ENCODE peak calls at places on chromosomes 13 and 19, in four cellular contexts. One of them, this sample, is unnamed.

GRCh38 chr19:39131255-39131755 is 5.7 kb downstream of the PAK4 start:
- DNase-seq in NCI-H345: no peak
- DNase-seq in sciatic nerve: no peak
- DNase-seq in upper lobe of right lung: no peak
- DNase-seq in this sample: peak

GRCh38 chr13:110714798-110715394 is 1.4 kb downstream of the ING1 start:
- DNase-seq in NCI-H345: peak
- DNase-seq in sciatic nerve: peak
- DNase-seq in upper lobe of right lung: peak
- DNase-seq in this sample: peak

GRCh38 chr13:111993701-111994100 is 73.2 kb upstream of the SOX1 start:
- DNase-seq in NCI-H345: no peak
- DNase-seq in sciatic nerve: no peak
- DNase-seq in upper lobe of right lung: no peak
- DNase-seq in this sample: no peak

GRCh38 chr19:50669319-50670101 is 20.3 kb downstream of the C19orf81 start:
- DNase-seq in NCI-H345: no peak
- DNase-seq in sciatic nerve: no peak
- DNase-seq in upper lobe of right lung: no peak
- DNase-seq in this sample: no peak

GRCh38 chr19:44694184-44694579 is 4.8 kb upstream of the CEACAM16 start:
- DNase-seq in NCI-H345: no peak
- DNase-seq in sciatic nerve: no peak
- DNase-seq in upper lobe of right lung: no peak
- DNase-seq in this sample: no peak

GRCh38 chr19:16627194-16627927 is 643 bp downstream of the MED26 start:
- DNase-seq in NCI-H345: no peak
- DNase-seq in sciatic nerve: peak
- DNase-seq in upper lobe of right lung: peak
- DNase-seq in this sample: no peak

GRCh38 chr13:111893607-111894443 is 173.1 kb upstream of the SOX1 start:
- DNase-seq in NCI-H345: no peak
- DNase-seq in sciatic nerve: no peak
- DNase-seq in upper lobe of right lung: no peak
- DNase-seq in this sample: no peak

GRCh38 chr13:44667950-44668349 is 91.8 kb upstream of the TSC22D1 start:
- DNase-seq in NCI-H345: no peak
- DNase-seq in sciatic nerve: no peak
- DNase-seq in upper lobe of right lung: no peak
- DNase-seq in this sample: no peak

GRCh38 chr19:47066376-47067214 is 18.2 kb upstream of the TMEM160 start:
- DNase-seq in NCI-H345: no peak
- DNase-seq in sciatic nerve: no peak
- DNase-seq in upper lobe of right lung: no peak
- DNase-seq in this sample: no peak